ENCODE peak calls at places on chromosomes 7 and 10, in nine cellular contexts. G is LHCN-M2; Z is cardiac muscle cell; U is retina; J is mesenchymal stem cell; H is stimulated activated naive CD8-positive, alpha-beta T cell treated with anti-CD3 and anti-CD28 coated beads, Interleukin-15, amount 100 ng/mL, for 72 hours; V is activated naive CD8-positive, alpha-beta T cell treated with anti-CD3 and anti-CD28 coated beads for 36 hours; N is effector CD4-positive, alpha-beta T cell; X is mammary epithelial cell. C is an unnamed sample.
A peak's percentile ranks its signal among the peaks of the same experiment; 100 is the strongest.

GRCh38 chr7:12013983-12014382 is 182.0 kb upstream of the THSD7A start:
- DNase-seq in G (no peak), Z (no peak), U (no peak), J (no peak), H (no peak), V (no peak), N (no peak), X (peak; percentile 9), C (no peak)

GRCh38 chr10:1366277-1366676 is 310.1 kb downstream of the WDR37 start:
- DNase-seq in G (no peak), Z (no peak), U (no peak), J (no peak), H (no peak), V (no peak), N (no peak), X (no peak), C (no peak)

GRCh38 chr7:155220881-155221280 is 76.8 kb upstream of the INSIG1 start:
- DNase-seq in G (no peak), Z (no peak), U (no peak), J (no peak), H (no peak), V (no peak), N (no peak), X (no peak), C (no peak)

GRCh38 chr7:50679218-50680007 is 103.3 kb downstream of the GRB10 start:
- DNase-seq in G (peak; percentile 64), Z (peak; percentile 71), U (peak; percentile 41), J (peak; percentile 64), H (no peak), V (no peak), N (no peak), X (peak; percentile 50), C (peak; percentile 67)

GRCh38 chr7:101235522-101235921 is 2.1 kb downstream of the CLDN15 start:
- DNase-seq in G (no peak), Z (no peak), U (no peak), J (no peak), H (no peak), V (no peak), N (no peak), X (no peak), C (no peak)

GRCh38 chr7:155955367-155955635 is 143.0 kb upstream of the SHH start:
- DNase-seq in G (no peak), Z (no peak), U (no peak), J (no peak), H (no peak), V (no peak), N (no peak), X (no peak), C (no peak)

GRCh38 chr10:73648252-73648651 is 7.0 kb upstream of the MYOZ1 start:
- DNase-seq in G (no peak), Z (peak; percentile 22), U (peak; percentile 31), J (no peak), H (no peak), V (no peak), N (no peak), X (no peak), C (peak; percentile 44)

GRCh38 chr7:103640031-103640779 is 194.2 kb upstream of the SLC26A5 start:
- DNase-seq in G (peak; percentile 76), Z (peak; percentile 40), U (no peak), J (no peak), H (no peak), V (no peak), N (no peak), X (peak; percentile 33), C (no peak)

GRCh38 chr10:76150139-76150885 is 718.9 kb downstream of the LRMDA start:
- DNase-seq in G (no peak), Z (peak; percentile 29), U (peak; percentile 84), J (peak; percentile 81), H (no peak), V (no peak), N (no peak), X (peak; percentile 73), C (no peak)

C was measured in G401.